ENCODE peak calls at places on chromosomes 7 and 10, in nine cellular contexts. K, U, I, Z, Y, V, E, J and A are unnamed samples.

GRCh38 chr10:133422821-133423771 is 1.3 kb downstream of the SPRN start:
- DNase-seq in K (peak), J (no peak), V (peak), Z (no peak), Y (no peak), I (no peak), U (no peak), E (no peak), A (peak)

GRCh38 chr7:1598286-1598685 is 28.5 kb upstream of the PSMG3 start:
- DNase-seq in V (no peak), I (no peak), Y (no peak), E (no peak), J (no peak), Z (no peak), K (no peak), U (no peak), A (peak)

GRCh38 chr10:115947104-115947503 is 325.9 kb downstream of the GFRA1 start:
- DNase-seq in J (no peak), I (no peak), Z (no peak), E (peak), Y (no peak), U (no peak), K (peak), V (no peak), A (no peak)

GRCh38 chr7:32941996-32942782 is 15.1 kb upstream of the FKBP9 start:
- DNase-seq in U (no peak), V (peak), Z (peak), J (no peak), Y (no peak), K (peak), I (peak), E (no peak), A (peak)

GRCh38 chr10:72503241-72503640 is 122.6 kb downstream of the MICU1 start:
- DNase-seq in Y (no peak), Z (no peak), E (no peak), V (no peak), K (peak), J (no peak), U (no peak), I (no peak), A (no peak)

GRCh38 chr7:82605247-82605864 is 161.8 kb upstream of the CACNA2D1 start:
- DNase-seq in E (peak), I (peak), U (peak), J (peak), Z (peak), K (peak), Y (peak), V (peak), A (peak)

GRCh38 chr7:101829374-101829773 is 11.9 kb downstream of the CUX1 start:
- DNase-seq in U (no peak), V (no peak), I (no peak), J (no peak), Y (no peak), E (no peak), Z (no peak), K (no peak), A (no peak)

GRCh38 chr7:1446611-1447032 is 12.6 kb downstream of the MICALL2 start:
- DNase-seq in Z (no peak), J (no peak), V (no peak), E (no peak), I (no peak), U (peak), K (no peak), Y (no peak), A (no peak)

DNA sequence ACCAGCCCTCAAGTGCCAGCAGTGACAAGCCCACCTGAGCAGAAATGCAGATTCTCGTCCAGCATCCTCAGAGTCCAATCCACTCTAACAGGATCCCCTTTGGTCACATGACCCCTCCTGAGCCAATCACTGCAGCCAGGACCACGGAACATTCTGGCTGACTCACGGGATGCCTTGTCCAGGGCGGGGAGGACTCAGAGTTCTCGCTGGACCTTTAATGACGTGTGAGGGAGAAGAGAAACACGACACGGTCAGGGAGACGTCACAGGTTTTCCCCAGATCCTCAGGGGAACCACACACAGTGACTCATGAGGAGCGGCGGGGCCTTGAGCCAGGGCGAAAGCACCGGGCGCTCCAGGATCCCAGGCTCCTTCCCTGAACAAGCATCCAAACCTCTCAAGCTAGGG is 155.7 kb downstream of the PTPRN2 start:
- DNase-seq in U (no peak), Y (peak), E (peak), J (no peak), Z (no peak), V (no peak), K (peak), I (peak), A (peak)
- H2AFZ ChIP-seq in U (no peak), Y (peak), E (peak), J (no peak), Z (peak), V (no peak), K (no peak), I (no peak), A (no peak)

DNA sequence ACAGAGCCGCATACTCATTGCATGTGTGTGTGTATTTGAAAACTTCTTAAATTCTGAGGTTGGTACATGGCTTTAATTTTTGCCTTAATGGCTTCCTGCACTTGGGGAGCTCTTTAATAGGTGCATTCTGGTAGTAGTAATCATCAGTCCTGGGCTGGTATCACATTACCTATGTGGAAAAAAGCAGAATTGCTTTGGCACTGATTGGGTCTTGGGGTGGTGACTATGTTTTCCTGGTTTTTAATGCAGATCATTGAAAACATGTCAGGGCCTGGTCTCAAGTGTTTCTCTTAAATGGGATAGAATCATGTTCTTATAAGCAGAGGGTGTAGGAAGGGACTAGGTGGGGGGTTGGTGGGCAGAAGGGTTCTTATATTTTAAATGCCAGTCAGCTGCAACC is 633.7 kb upstream of the GALNT17 start:
- DNase-seq in Z (no peak), I (no peak), E (no peak), V (no peak), Y (no peak), J (no peak), U (no peak), K (no peak), A (no peak)
- H3K4me3 ChIP-seq in Z (no peak), I (no peak), E (no peak), V (no peak), Y (no peak), J (no peak), U (no peak), K (no peak), A (no peak)

DNA sequence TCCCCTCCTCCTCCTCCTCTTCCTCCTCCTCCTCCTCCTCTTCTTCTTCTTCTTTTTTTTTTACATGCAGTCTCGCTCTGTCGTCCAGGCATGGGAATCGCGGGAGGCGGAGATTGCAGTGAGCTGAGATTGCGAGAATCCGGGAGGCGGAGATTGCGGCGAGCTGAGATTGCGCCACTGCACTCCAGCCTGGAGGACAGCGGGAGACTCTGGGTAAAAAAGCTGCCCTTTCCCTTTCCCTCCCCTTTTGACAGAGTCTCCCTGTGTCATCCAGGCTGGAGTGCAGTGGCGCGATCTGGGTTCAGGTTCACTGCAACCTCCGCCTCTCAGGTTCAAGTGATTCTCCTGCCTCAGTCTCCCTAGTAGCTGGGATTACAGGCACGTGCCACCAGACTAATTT is 168.1 kb upstream of the MALRD1 start:
- DNase-seq in U (no peak), J (no peak), Y (no peak), E (no peak), V (peak), Z (no peak), K (no peak), I (no peak), A (no peak)
- H2AFZ ChIP-seq in U (no peak), J (no peak), Y (no peak), E (no peak), V (peak), Z (no peak), K (no peak), I (no peak), A (no peak)

GRCh38 chr10:123995461-123996131 is 97.8 kb downstream of the CHST15 start:
- DNase-seq in J (peak), Y (peak), V (peak), Z (peak), K (peak), I (peak), U (peak), E (peak), A (peak)
- H3K4me3 ChIP-seq in J (no peak), Y (peak), V (peak), Z (peak), K (peak), I (peak), U (peak), E (peak), A (peak)

GRCh38 chr10:60023475-60023874 is 117.1 kb upstream of the CCDC6 start:
- DNase-seq in E (no peak), U (no peak), K (no peak), Z (no peak), Y (no peak), I (no peak), V (no peak), J (no peak), A (no peak)

GRCh38 chr10:60021324-60021723 is 115.0 kb upstream of the CCDC6 start:
- DNase-seq in Y (no peak), V (no peak), J (no peak), E (no peak), Z (no peak), I (no peak), K (no peak), U (no peak), A (no peak)

GRCh38 chr10:60024506-60024905 is 118.2 kb upstream of the CCDC6 start:
- DNase-seq in Y (no peak), U (no peak), E (no peak), J (no peak), V (no peak), K (no peak), I (no peak), Z (no peak), A (no peak)

GRCh38 chr10:60029441-60029840 is 123.1 kb upstream of the CCDC6 start:
- DNase-seq in E (no peak), Y (no peak), K (no peak), J (peak), Z (no peak), U (no peak), V (no peak), I (no peak), A (no peak)

GRCh38 chr10:60025279-60025678 is 118.9 kb upstream of the CCDC6 start:
- DNase-seq in V (no peak), Y (no peak), U (no peak), E (no peak), I (no peak), Z (no peak), J (no peak), K (no peak), A (no peak)
- H2AFZ ChIP-seq in V (no peak), Y (no peak), U (no peak), E (no peak), I (no peak), Z (no peak), J (no peak), K (no peak), A (no peak)

DNA sequence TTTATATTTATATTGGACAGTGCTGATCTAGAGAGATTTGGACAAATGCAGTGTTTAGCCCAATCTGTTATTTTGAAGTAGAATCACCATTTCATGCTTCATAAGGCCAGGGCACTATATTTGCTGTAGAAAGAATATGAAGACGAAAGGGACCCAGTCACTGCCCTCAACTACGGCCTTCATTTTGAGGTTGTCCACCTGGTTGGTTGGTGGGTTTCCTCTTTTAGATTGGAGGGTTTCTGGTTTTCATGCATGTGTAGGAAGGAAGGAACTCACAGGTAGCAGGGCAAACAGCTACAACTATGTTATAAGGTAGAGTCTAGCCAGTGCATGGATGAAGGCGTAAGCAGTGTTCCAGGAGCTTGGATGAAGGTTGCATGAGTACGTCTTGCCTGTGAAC is 56.3 kb downstream of the ARID5B start:
- DNase-seq in U (no peak), I (no peak), J (no peak), K (no peak), E (no peak), Z (no peak), V (no peak), Y (no peak), A (no peak)
- H3K4me3 ChIP-seq in U (no peak), I (no peak), J (no peak), K (no peak), E (no peak), Z (no peak), V (no peak), Y (no peak), A (no peak)

DNA sequence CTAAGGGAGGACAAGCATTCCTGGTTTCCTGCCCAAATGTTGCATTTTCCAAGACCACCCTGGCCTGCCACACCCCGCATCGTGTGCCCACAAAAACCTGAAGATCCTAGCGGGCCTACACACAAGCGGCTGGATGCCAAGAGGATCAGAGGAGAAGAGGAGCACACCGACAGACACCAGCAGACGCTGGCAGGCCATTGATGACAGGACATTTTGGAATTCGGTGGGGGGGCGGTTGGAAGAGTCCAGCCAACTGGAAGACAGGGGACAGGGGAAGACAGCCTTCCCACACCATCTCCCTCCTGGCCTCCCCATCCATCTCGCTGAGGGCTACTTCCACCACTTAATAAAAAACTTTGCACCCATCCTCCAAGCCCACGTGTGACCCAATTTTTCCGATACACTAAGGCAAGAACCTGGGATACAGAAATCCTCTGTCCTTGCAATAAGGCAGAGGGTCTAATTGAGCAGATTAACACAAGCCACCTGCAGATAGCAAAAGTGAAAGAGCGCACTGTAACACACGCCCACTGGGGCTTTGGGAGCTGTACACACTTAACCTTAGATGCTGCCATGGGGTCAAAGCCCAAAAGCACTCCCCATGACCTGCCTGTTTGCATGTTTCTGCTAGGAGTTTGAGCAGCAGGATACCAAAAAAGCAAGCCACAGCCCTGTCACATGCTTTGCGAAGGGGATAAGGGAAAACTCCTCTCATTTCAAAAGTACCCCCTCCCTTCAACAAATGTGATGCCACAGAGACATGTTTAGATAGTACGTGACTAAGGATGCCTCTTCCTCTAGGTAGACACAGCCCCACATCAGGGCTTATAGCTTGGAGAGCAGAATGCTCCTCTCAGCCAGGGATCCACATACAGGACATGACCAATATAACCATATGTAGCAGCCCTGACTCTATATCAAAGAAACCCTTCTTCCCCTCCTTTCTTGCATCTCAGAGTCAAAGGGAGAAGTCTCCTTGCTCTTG is 13.4 kb upstream of the SMNDC1 start:
- DNase-seq in Z (no peak), Y (no peak), I (no peak), V (no peak), J (no peak), E (no peak), U (no peak), K (no peak), A (no peak)
- H2AFZ ChIP-seq in Z (no peak), Y (no peak), I (no peak), V (no peak), J (no peak), E (no peak), U (no peak), K (no peak), A (no peak)

GRCh38 chr7:11192506-11192905 is 218.8 kb downstream of the PHF14 start:
- DNase-seq in U (no peak), V (no peak), J (no peak), I (no peak), Z (no peak), Y (no peak), K (peak), E (no peak), A (peak)
- H3K4me3 ChIP-seq in U (no peak), V (no peak), J (no peak), I (no peak), Z (no peak), Y (no peak), K (peak), E (no peak), A (peak)

GRCh38 chr7:141466151-141466904 is 84.9 kb upstream of the AGK start:
- DNase-seq in Y (no peak), U (no peak), E (no peak), J (no peak), K (no peak), V (no peak), I (no peak), Z (no peak), A (peak)
- H2AFZ ChIP-seq in Y (no peak), U (no peak), E (no peak), J (no peak), K (no peak), V (no peak), I (no peak), Z (no peak), A (no peak)

GRCh38 chr7:41701068-41701467 is 1.8 kb downstream of the INHBA start:
- DNase-seq in Y (no peak), Z (no peak), V (no peak), K (no peak), I (no peak), U (no peak), J (no peak), E (no peak), A (no peak)
- H3K4me3 ChIP-seq in Y (no peak), Z (no peak), V (peak), K (peak), I (no peak), U (no peak), J (no peak), E (peak), A (peak)